ENCODE peak calls at places on chromosome 5, in six cellular contexts. One of them, this sample, is unnamed.

GRCh38 chr5:138536665-138537315 is 6.2 kb downstream of the ETF1 start:
- DNase-seq in BJ: no peak
- DNase-seq in NCI-H1417: no peak
- DNase-seq in stimulated activated CD4-positive, alpha-beta T cell treated with anti-CD3 and anti-CD28 coated beads, Interleukin-15, amount 100 ng/mL, for 48 hours: no peak
- DNase-seq in HTR-8/SVneo: no peak
- DNase-seq in endothelial cell: no peak
- DNase-seq in this sample: no peak

GRCh38 chr5:72241346-72242003 is 78.6 kb downstream of the MRPS27 start:
- DNase-seq in BJ: no peak
- DNase-seq in NCI-H1417: peak
- DNase-seq in stimulated activated CD4-positive, alpha-beta T cell treated with anti-CD3 and anti-CD28 coated beads, Interleukin-15, amount 100 ng/mL, for 48 hours: no peak
- DNase-seq in HTR-8/SVneo: no peak
- DNase-seq in endothelial cell: no peak
- DNase-seq in this sample: no peak

GRCh38 chr5:16051246-16051645 is 128.3 kb downstream of the MARCHF11 start:
- DNase-seq in BJ: no peak
- DNase-seq in NCI-H1417: no peak
- DNase-seq in stimulated activated CD4-positive, alpha-beta T cell treated with anti-CD3 and anti-CD28 coated beads, Interleukin-15, amount 100 ng/mL, for 48 hours: no peak
- DNase-seq in HTR-8/SVneo: no peak
- DNase-seq in endothelial cell: no peak
- DNase-seq in this sample: no peak

GRCh38 chr5:78974011-78974410 is 11.1 kb downstream of the ARSB start:
- DNase-seq in BJ: no peak
- DNase-seq in NCI-H1417: no peak
- DNase-seq in stimulated activated CD4-positive, alpha-beta T cell treated with anti-CD3 and anti-CD28 coated beads, Interleukin-15, amount 100 ng/mL, for 48 hours: no peak
- DNase-seq in HTR-8/SVneo: no peak
- DNase-seq in endothelial cell: no peak
- DNase-seq in this sample: no peak

GRCh38 chr5:6950250-6950649 is 237.0 kb downstream of the TENT4A start:
- DNase-seq in BJ: no peak
- DNase-seq in NCI-H1417: no peak
- DNase-seq in stimulated activated CD4-positive, alpha-beta T cell treated with anti-CD3 and anti-CD28 coated beads, Interleukin-15, amount 100 ng/mL, for 48 hours: no peak
- DNase-seq in HTR-8/SVneo: no peak
- DNase-seq in endothelial cell: no peak
- DNase-seq in this sample: no peak

GRCh38 chr5:997001-997474 is 11.6 kb upstream of the NKD2 start:
- DNase-seq in BJ: no peak
- DNase-seq in NCI-H1417: no peak
- DNase-seq in stimulated activated CD4-positive, alpha-beta T cell treated with anti-CD3 and anti-CD28 coated beads, Interleukin-15, amount 100 ng/mL, for 48 hours: no peak
- DNase-seq in HTR-8/SVneo: no peak
- DNase-seq in endothelial cell: no peak
- DNase-seq in this sample: no peak

GRCh38 chr5:32814620-32815019 is 103.5 kb downstream of the NPR3 start:
- DNase-seq in BJ: peak
- DNase-seq in NCI-H1417: no peak
- DNase-seq in stimulated activated CD4-positive, alpha-beta T cell treated with anti-CD3 and anti-CD28 coated beads, Interleukin-15, amount 100 ng/mL, for 48 hours: no peak
- DNase-seq in HTR-8/SVneo: no peak
- DNase-seq in endothelial cell: no peak
- DNase-seq in this sample: no peak

GRCh38 chr5:117803533-117803932 is 1184.8 kb downstream of the DTWD2 start:
- DNase-seq in BJ: peak
- DNase-seq in NCI-H1417: no peak
- DNase-seq in stimulated activated CD4-positive, alpha-beta T cell treated with anti-CD3 and anti-CD28 coated beads, Interleukin-15, amount 100 ng/mL, for 48 hours: no peak
- DNase-seq in HTR-8/SVneo: peak
- DNase-seq in endothelial cell: no peak
- DNase-seq in this sample: no peak

GRCh38 chr5:102018690-102019089 is 277.4 kb downstream of the SLCO4C1 start:
- DNase-seq in BJ: no peak
- DNase-seq in NCI-H1417: no peak
- DNase-seq in stimulated activated CD4-positive, alpha-beta T cell treated with anti-CD3 and anti-CD28 coated beads, Interleukin-15, amount 100 ng/mL, for 48 hours: no peak
- DNase-seq in HTR-8/SVneo: no peak
- DNase-seq in endothelial cell: no peak
- DNase-seq in this sample: no peak

GRCh38 chr5:135365281-135365680 is 33.8 kb downstream of the MACROH2A1 start:
- DNase-seq in BJ: no peak
- DNase-seq in NCI-H1417: no peak
- DNase-seq in stimulated activated CD4-positive, alpha-beta T cell treated with anti-CD3 and anti-CD28 coated beads, Interleukin-15, amount 100 ng/mL, for 48 hours: no peak
- DNase-seq in HTR-8/SVneo: no peak
- DNase-seq in endothelial cell: no peak
- DNase-seq in this sample: no peak

GRCh38 chr5:132227485-132228240 is at the start of gene P4HA2:
- DNase-seq in BJ: no peak
- DNase-seq in NCI-H1417: peak
- DNase-seq in stimulated activated CD4-positive, alpha-beta T cell treated with anti-CD3 and anti-CD28 coated beads, Interleukin-15, amount 100 ng/mL, for 48 hours: peak
- DNase-seq in HTR-8/SVneo: peak
- DNase-seq in endothelial cell: peak
- DNase-seq in this sample: peak

GRCh38 chr5:41722359-41722950 is 147.8 kb downstream of the OXCT1 start:
- DNase-seq in BJ: no peak
- DNase-seq in NCI-H1417: no peak
- DNase-seq in stimulated activated CD4-positive, alpha-beta T cell treated with anti-CD3 and anti-CD28 coated beads, Interleukin-15, amount 100 ng/mL, for 48 hours: no peak
- DNase-seq in HTR-8/SVneo: no peak
- DNase-seq in endothelial cell: no peak
- DNase-seq in this sample: no peak

GRCh38 chr5:41246376-41246775 is 33.0 kb upstream of the C6 start:
- DNase-seq in BJ: peak
- DNase-seq in NCI-H1417: no peak
- DNase-seq in stimulated activated CD4-positive, alpha-beta T cell treated with anti-CD3 and anti-CD28 coated beads, Interleukin-15, amount 100 ng/mL, for 48 hours: no peak
- DNase-seq in HTR-8/SVneo: peak
- DNase-seq in endothelial cell: no peak
- DNase-seq in this sample: no peak

GRCh38 chr5:117218789-117219188 is 644.2 kb upstream of the SEMA6A start:
- DNase-seq in BJ: no peak
- DNase-seq in NCI-H1417: no peak
- DNase-seq in stimulated activated CD4-positive, alpha-beta T cell treated with anti-CD3 and anti-CD28 coated beads, Interleukin-15, amount 100 ng/mL, for 48 hours: no peak
- DNase-seq in HTR-8/SVneo: no peak
- DNase-seq in endothelial cell: no peak
- DNase-seq in this sample: no peak

GRCh38 chr5:61673007-61673735 is 341.1 kb downstream of the ZSWIM6 start:
- DNase-seq in BJ: no peak
- DNase-seq in NCI-H1417: no peak
- DNase-seq in stimulated activated CD4-positive, alpha-beta T cell treated with anti-CD3 and anti-CD28 coated beads, Interleukin-15, amount 100 ng/mL, for 48 hours: no peak
- DNase-seq in HTR-8/SVneo: peak
- DNase-seq in endothelial cell: no peak
- DNase-seq in this sample: peak

GRCh38 chr5:75623846-75624245 is 12.6 kb downstream of the ANKDD1B start:
- DNase-seq in BJ: no peak
- DNase-seq in NCI-H1417: no peak
- DNase-seq in stimulated activated CD4-positive, alpha-beta T cell treated with anti-CD3 and anti-CD28 coated beads, Interleukin-15, amount 100 ng/mL, for 48 hours: no peak
- DNase-seq in HTR-8/SVneo: no peak
- DNase-seq in endothelial cell: no peak
- DNase-seq in this sample: no peak

GRCh38 chr5:112228672-112229071 is 190.4 kb downstream of the EPB41L4A start:
- DNase-seq in BJ: no peak
- DNase-seq in NCI-H1417: no peak
- DNase-seq in stimulated activated CD4-positive, alpha-beta T cell treated with anti-CD3 and anti-CD28 coated beads, Interleukin-15, amount 100 ng/mL, for 48 hours: no peak
- DNase-seq in HTR-8/SVneo: peak
- DNase-seq in endothelial cell: no peak
- DNase-seq in this sample: peak

GRCh38 chr5:172380992-172381643 is 73.2 kb downstream of the SH3PXD2B start:
- DNase-seq in BJ: peak
- DNase-seq in NCI-H1417: no peak
- DNase-seq in stimulated activated CD4-positive, alpha-beta T cell treated with anti-CD3 and anti-CD28 coated beads, Interleukin-15, amount 100 ng/mL, for 48 hours: no peak
- DNase-seq in HTR-8/SVneo: no peak
- DNase-seq in endothelial cell: no peak
- DNase-seq in this sample: peak

GRCh38 chr5:137635521-137635921 is 100.4 kb downstream of the KLHL3 start:
- DNase-seq in BJ: no peak
- DNase-seq in NCI-H1417: no peak
- DNase-seq in stimulated activated CD4-positive, alpha-beta T cell treated with anti-CD3 and anti-CD28 coated beads, Interleukin-15, amount 100 ng/mL, for 48 hours: no peak
- DNase-seq in HTR-8/SVneo: no peak
- DNase-seq in endothelial cell: no peak
- DNase-seq in this sample: no peak

GRCh38 chr5:36573441-36573840 is 33.0 kb upstream of the SLC1A3 start:
- DNase-seq in BJ: no peak
- DNase-seq in NCI-H1417: no peak
- DNase-seq in stimulated activated CD4-positive, alpha-beta T cell treated with anti-CD3 and anti-CD28 coated beads, Interleukin-15, amount 100 ng/mL, for 48 hours: no peak
- DNase-seq in HTR-8/SVneo: peak
- DNase-seq in endothelial cell: no peak
- DNase-seq in this sample: no peak

GRCh38 chr5:176740702-176741565 is 69.4 kb upstream of the UNC5A start:
- DNase-seq in BJ: no peak
- DNase-seq in NCI-H1417: peak
- DNase-seq in stimulated activated CD4-positive, alpha-beta T cell treated with anti-CD3 and anti-CD28 coated beads, Interleukin-15, amount 100 ng/mL, for 48 hours: no peak
- DNase-seq in HTR-8/SVneo: no peak
- DNase-seq in endothelial cell: peak
- DNase-seq in this sample: no peak

GRCh38 chr5:167346461-167346860 is 945.0 kb upstream of the WWC1 start:
- DNase-seq in BJ: no peak
- DNase-seq in NCI-H1417: no peak
- DNase-seq in stimulated activated CD4-positive, alpha-beta T cell treated with anti-CD3 and anti-CD28 coated beads, Interleukin-15, amount 100 ng/mL, for 48 hours: no peak
- DNase-seq in HTR-8/SVneo: no peak
- DNase-seq in endothelial cell: no peak
- DNase-seq in this sample: no peak

GRCh38 chr5:172311605-172312004 is 28.0 kb upstream of the UBTD2 start:
- DNase-seq in BJ: no peak
- DNase-seq in NCI-H1417: no peak
- DNase-seq in stimulated activated CD4-positive, alpha-beta T cell treated with anti-CD3 and anti-CD28 coated beads, Interleukin-15, amount 100 ng/mL, for 48 hours: no peak
- DNase-seq in HTR-8/SVneo: no peak
- DNase-seq in endothelial cell: no peak
- DNase-seq in this sample: no peak

GRCh38 chr5:39560730-39561129 is 135.9 kb upstream of the DAB2 start:
- DNase-seq in BJ: no peak
- DNase-seq in NCI-H1417: no peak
- DNase-seq in stimulated activated CD4-positive, alpha-beta T cell treated with anti-CD3 and anti-CD28 coated beads, Interleukin-15, amount 100 ng/mL, for 48 hours: no peak
- DNase-seq in HTR-8/SVneo: no peak
- DNase-seq in endothelial cell: no peak
- DNase-seq in this sample: no peak

GRCh38 chr5:174818430-174818829 is 94.0 kb downstream of the MSX2 start:
- DNase-seq in BJ: no peak
- DNase-seq in NCI-H1417: no peak
- DNase-seq in stimulated activated CD4-positive, alpha-beta T cell treated with anti-CD3 and anti-CD28 coated beads, Interleukin-15, amount 100 ng/mL, for 48 hours: no peak
- DNase-seq in HTR-8/SVneo: no peak
- DNase-seq in endothelial cell: no peak
- DNase-seq in this sample: no peak

GRCh38 chr5:18216729-18217128 is 582.5 kb downstream of the TAF11L14 start:
- DNase-seq in BJ: no peak
- DNase-seq in NCI-H1417: no peak
- DNase-seq in stimulated activated CD4-positive, alpha-beta T cell treated with anti-CD3 and anti-CD28 coated beads, Interleukin-15, amount 100 ng/mL, for 48 hours: no peak
- DNase-seq in HTR-8/SVneo: no peak
- DNase-seq in endothelial cell: no peak
- DNase-seq in this sample: no peak

GRCh38 chr5:134464988-134465855 is 53.5 kb upstream of the CDKN2AIPNL start:
- DNase-seq in BJ: no peak
- DNase-seq in NCI-H1417: no peak
- DNase-seq in stimulated activated CD4-positive, alpha-beta T cell treated with anti-CD3 and anti-CD28 coated beads, Interleukin-15, amount 100 ng/mL, for 48 hours: no peak
- DNase-seq in HTR-8/SVneo: no peak
- DNase-seq in endothelial cell: no peak
- DNase-seq in this sample: no peak

GRCh38 chr5:52870448-52870847 is 82.7 kb downstream of the ITGA1 start:
- DNase-seq in BJ: no peak
- DNase-seq in NCI-H1417: no peak
- DNase-seq in stimulated activated CD4-positive, alpha-beta T cell treated with anti-CD3 and anti-CD28 coated beads, Interleukin-15, amount 100 ng/mL, for 48 hours: no peak
- DNase-seq in HTR-8/SVneo: no peak
- DNase-seq in endothelial cell: no peak
- DNase-seq in this sample: no peak

GRCh38 chr5:144352732-144353317 is 182.2 kb downstream of the KCTD16 start:
- DNase-seq in BJ: no peak
- DNase-seq in NCI-H1417: no peak
- DNase-seq in stimulated activated CD4-positive, alpha-beta T cell treated with anti-CD3 and anti-CD28 coated beads, Interleukin-15, amount 100 ng/mL, for 48 hours: no peak
- DNase-seq in HTR-8/SVneo: no peak
- DNase-seq in endothelial cell: no peak
- DNase-seq in this sample: no peak

GRCh38 chr5:147482426-147483196 is 27.3 kb downstream of the DPYSL3 start:
- DNase-seq in BJ: no peak
- DNase-seq in NCI-H1417: peak
- DNase-seq in stimulated activated CD4-positive, alpha-beta T cell treated with anti-CD3 and anti-CD28 coated beads, Interleukin-15, amount 100 ng/mL, for 48 hours: no peak
- DNase-seq in HTR-8/SVneo: no peak
- DNase-seq in endothelial cell: no peak
- DNase-seq in this sample: no peak

GRCh38 chr5:172173771-172174170 is 14.3 kb downstream of the STK10 start:
- DNase-seq in BJ: no peak
- DNase-seq in NCI-H1417: no peak
- DNase-seq in stimulated activated CD4-positive, alpha-beta T cell treated with anti-CD3 and anti-CD28 coated beads, Interleukin-15, amount 100 ng/mL, for 48 hours: peak
- DNase-seq in HTR-8/SVneo: no peak
- DNase-seq in endothelial cell: no peak
- DNase-seq in this sample: no peak

GRCh38 chr5:126100767-126101166 is 322.4 kb upstream of the GRAMD2B start:
- DNase-seq in BJ: no peak
- DNase-seq in NCI-H1417: no peak
- DNase-seq in stimulated activated CD4-positive, alpha-beta T cell treated with anti-CD3 and anti-CD28 coated beads, Interleukin-15, amount 100 ng/mL, for 48 hours: no peak
- DNase-seq in HTR-8/SVneo: no peak
- DNase-seq in endothelial cell: peak
- DNase-seq in this sample: no peak

GRCh38 chr5:114857951-114858401 is 311.7 kb downstream of the TRIM36 start:
- DNase-seq in BJ: no peak
- DNase-seq in NCI-H1417: no peak
- DNase-seq in stimulated activated CD4-positive, alpha-beta T cell treated with anti-CD3 and anti-CD28 coated beads, Interleukin-15, amount 100 ng/mL, for 48 hours: no peak
- DNase-seq in HTR-8/SVneo: no peak
- DNase-seq in endothelial cell: no peak
- DNase-seq in this sample: no peak

This sample was measured in mucosa of gallbladder.